ENCODE peak calls at places on chromosomes 4 and X, in five cellular contexts. U is SK-N-SH; B is tibial artery; X is astrocyte; V is activated CD8-positive, alpha-beta T cell treated with anti-CD3 and anti-CD28 coated beads for 36 hours. Y is an unnamed sample.

GRCh38 chr4:26822546-26822945 is 38.1 kb upstream of the STIM2 start:
- DNase-seq in U (no peak), B (no peak), X (no peak), V (peak; percentile 37), Y (peak; percentile 44)

GRCh38 chr4:26459054-26459755 is 31.1 kb downstream of the CCKAR start:
- DNase-seq in U (peak; percentile 56), B (no peak), X (peak; percentile 71), V (no peak), Y (peak; percentile 54)

GRCh38 chrX:70030242-70030823 is 19.4 kb downstream of the AWAT2 start:
- DNase-seq in U (peak; percentile 52), B (no peak), X (peak; percentile 12), V (peak; percentile 21), Y (peak; percentile 44)

GRCh38 chr4:163070023-163070422 is 96.7 kb downstream of the NAF1 start:
- DNase-seq in U (no peak), B (no peak), X (no peak), V (no peak), Y (no peak)

GRCh38 chr4:83618991-83619390 is 83.1 kb downstream of the GPAT3 start:
- DNase-seq in U (no peak), B (no peak), X (peak; percentile 65), V (no peak), Y (no peak)

GRCh38 chrX:48834383-48834709 is 1.1 kb downstream of the PCSK1N start:
- DNase-seq in U (peak; percentile 44), B (no peak), X (no peak), V (peak; percentile 11), Y (peak; percentile 9)

GRCh38 chr4:13783800-13784411 is 156.4 kb upstream of the BOD1L1 start:
- DNase-seq in U (no peak), B (no peak), X (peak; percentile 19), V (no peak), Y (no peak)

GRCh38 chrX:153662266-153662665 is 11.3 kb downstream of the PNCK start:
- DNase-seq in U (peak; percentile 27), B (no peak), X (no peak), V (peak; percentile 71), Y (no peak)

GRCh38 chr4:2763511-2763967 is 7.4 kb upstream of the TNIP2 start:
- DNase-seq in U (peak; percentile 22), B (peak; percentile 70), X (no peak), V (no peak), Y (no peak)

GRCh38 chrX:26254436-26254835 is 38.5 kb downstream of the MAGEB5 start:
- DNase-seq in U (no peak), B (no peak), X (no peak), V (no peak), Y (no peak)

DNA sequence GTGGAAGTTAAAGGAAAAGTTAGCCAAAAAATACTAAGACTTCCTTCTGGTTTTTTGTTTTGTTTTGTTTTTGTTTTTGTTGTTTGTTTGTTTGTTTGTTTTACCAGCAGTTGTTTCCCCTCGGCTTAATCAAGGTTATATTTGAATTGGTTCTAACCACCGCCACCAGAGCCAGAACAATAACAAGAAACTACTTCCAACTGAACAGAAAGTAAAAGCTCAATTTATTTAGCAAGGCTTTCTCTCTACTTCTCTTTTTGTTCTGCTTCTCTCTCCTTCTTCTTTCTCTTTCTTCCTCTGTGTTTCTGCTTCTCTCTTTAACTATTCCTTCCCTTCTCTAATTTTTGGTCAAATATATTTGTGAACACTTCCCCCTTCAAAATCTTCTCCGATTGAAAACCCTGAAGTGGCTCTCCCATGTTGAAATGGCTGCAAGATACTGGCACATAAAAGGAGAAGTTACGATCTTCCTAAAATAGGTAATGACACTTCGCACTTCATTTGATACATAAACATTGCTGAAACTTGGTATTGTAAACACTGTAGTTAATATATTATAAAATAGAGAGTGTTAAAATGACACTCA is 1195.9 kb upstream of the PRKX start:
- DNase-seq in U (no peak), B (no peak), X (no peak), V (no peak), Y (no peak)
- TF ChIP-seq CTCF in U (no peak), B (no peak), X (no peak), V (no peak), Y (no peak)

DNA sequence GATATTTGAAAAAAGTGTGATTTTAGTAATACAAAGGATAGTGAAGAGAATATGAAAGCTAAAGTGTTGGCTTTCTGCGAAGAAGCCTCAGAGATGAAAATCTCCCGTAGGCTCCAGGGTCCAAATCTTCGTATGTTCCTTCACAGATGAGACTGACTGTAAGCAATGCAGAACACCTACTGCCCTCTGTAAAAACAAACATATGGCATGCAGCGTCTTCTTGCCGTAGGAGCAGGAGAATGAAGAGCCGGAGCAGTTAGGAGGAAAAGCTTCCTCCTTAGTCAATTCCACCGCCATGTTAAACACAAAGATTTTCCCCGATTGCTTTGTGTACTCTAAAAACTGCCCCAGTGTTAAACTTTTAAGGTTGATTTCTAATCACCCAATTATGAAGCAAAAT is 22.5 kb downstream of the RWDD4 start:
- DNase-seq in U (no peak), B (no peak), X (no peak), V (no peak), Y (no peak)
- TF ChIP-seq CTCF in U (no peak), B (no peak), X (no peak), V (no peak), Y (no peak)

GRCh38 chr4:138521809-138522208 is 279.7 kb upstream of the SLC7A11 start:
- DNase-seq in U (no peak), B (no peak), X (no peak), V (no peak), Y (no peak)

GRCh38 chr4:138519436-138519835 is 277.3 kb upstream of the SLC7A11 start:
- DNase-seq in U (no peak), B (no peak), X (no peak), V (no peak), Y (no peak)

GRCh38 chr4:138522366-138522765 is 280.2 kb upstream of the SLC7A11 start:
- DNase-seq in U (no peak), B (no peak), X (no peak), V (no peak), Y (peak; percentile 10)
- TF ChIP-seq CTCF in U (peak; percentile 35), B (no peak), X (peak; percentile 27), V (no peak), Y (no peak)

DNA sequence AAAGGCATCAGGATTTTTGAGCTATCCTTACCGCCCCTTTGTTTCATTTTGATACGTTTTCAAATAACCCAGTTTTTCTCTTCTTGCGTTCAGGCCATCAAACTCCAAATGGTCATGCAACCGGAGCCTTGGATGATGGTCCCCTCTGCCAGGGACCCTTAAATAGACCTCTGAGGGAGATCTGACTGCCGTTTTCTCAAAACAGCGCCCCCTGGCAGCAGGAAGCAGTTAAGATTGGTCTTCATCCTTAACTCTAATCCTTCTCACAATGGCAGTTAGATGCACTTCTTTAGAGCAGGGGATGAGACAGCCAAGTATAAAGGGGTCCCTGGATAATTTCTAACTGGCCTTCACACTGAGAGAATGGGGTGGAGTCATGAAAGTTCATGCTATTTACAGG is 525.0 kb upstream of the SPANXN1 start:
- DNase-seq in U (no peak), B (no peak), X (no peak), V (no peak), Y (no peak)
- TF ChIP-seq CTCF in U (peak; percentile 43), B (no peak), X (no peak), V (no peak), Y (no peak)

GRCh38 chrX:55924574-55924973 is 207.0 kb downstream of the RRAGB start:
- DNase-seq in U (no peak), B (no peak), X (no peak), V (no peak), Y (no peak)

GRCh38 chrX:55919367-55920221 is 202.0 kb downstream of the RRAGB start:
- DNase-seq in U (no peak), B (no peak), X (no peak), V (no peak), Y (peak; percentile 29)
- TF ChIP-seq CTCF in U (no peak), B (no peak), X (no peak), V (no peak), Y (peak; percentile 2)

DNA sequence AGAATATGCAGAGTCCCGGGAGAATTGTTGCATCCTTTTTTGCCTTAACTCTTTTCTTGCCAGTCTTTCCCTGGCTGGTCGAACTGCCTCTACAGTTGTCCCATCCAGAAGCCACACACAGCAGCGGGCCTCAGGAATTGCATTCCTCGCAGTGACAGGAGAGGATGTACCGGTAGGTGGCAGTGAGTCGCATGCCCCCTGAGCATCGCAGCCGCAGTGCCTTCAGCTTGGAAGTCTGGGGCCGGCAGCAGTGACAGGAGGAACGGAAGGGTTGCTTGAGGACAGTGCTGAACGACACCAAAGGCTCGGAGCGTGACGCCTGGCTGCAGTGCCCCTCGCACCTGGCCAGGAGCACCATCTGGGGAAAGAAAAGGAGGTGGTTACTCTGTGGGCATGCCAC is 23.5 kb downstream of the NDP start:
- DNase-seq in U (no peak), B (no peak), X (no peak), V (peak; percentile 40), Y (peak; percentile 2)
- TF ChIP-seq CTCF in U (peak; percentile 16), B (peak; percentile 39), X (peak; percentile 12), V (peak; percentile 27), Y (no peak)

GRCh38 chr4:47038263-47038662 is 6.9 kb downstream of the GABRB1 start:
- DNase-seq in U (no peak), B (no peak), X (no peak), V (no peak), Y (no peak)

GRCh38 chr4:47031713-47032404 is 492 bp downstream of the GABRB1 start:
- DNase-seq in U (peak; percentile 2), B (no peak), X (no peak), V (peak; percentile 26), Y (peak; percentile 14)

GRCh38 chr4:47031011-47031678 is at the start of gene GABRB1:
- DNase-seq in U (peak; percentile 38), B (peak; percentile 66), X (peak; percentile 36), V (peak; percentile 5), Y (no peak)

DNA sequence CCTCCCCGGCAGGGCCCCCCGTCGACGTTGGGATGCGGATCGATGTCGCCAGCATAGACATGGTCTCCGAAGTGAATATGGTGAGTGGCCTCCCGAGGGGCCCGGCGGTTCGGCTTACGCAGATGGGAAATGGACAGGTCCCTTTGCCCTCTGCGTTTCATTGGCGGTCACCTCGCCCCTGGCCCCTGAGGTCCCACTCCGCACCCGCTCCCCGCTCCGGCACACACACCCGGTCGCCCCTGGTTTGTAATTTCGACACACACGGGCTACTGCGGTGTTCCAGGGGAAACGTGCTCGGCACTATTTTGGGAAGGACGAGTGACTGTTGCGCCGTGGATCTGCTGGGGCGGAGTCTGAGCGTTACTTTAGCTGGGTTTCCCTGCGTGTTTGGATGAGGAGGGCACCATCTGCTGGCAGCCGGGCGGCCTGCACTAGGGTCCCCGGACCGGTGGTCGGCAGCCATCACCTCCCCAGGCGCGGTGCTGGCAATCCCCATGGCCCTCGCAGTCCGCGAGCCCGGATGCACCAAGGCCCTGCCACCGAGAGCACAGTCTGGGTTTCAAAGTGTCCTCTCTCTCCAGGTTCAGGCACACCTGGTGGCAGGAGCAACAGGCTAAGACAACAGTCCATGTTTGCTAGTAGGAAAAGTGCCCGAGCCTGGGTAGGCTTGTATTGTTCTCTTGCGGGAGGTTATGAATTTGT is 1.2 kb downstream of the GABRB1 start:
- DNase-seq in U (peak; percentile 82), B (peak; percentile 74), X (peak; percentile 45), V (peak; percentile 76), Y (peak; percentile 60)
- TF ChIP-seq CTCF in U (peak; percentile 74), B (peak; percentile 55), X (peak; percentile 71), V (peak; percentile 77), Y (peak; percentile 77)

GRCh38 chr4:180150818-180151217 is 2092.4 kb upstream of the TENM3 start:
- DNase-seq in U (peak; percentile 0), B (no peak), X (no peak), V (no peak), Y (no peak)
- TF ChIP-seq CTCF in U (peak; percentile 63), B (no peak), X (peak; percentile 49), V (peak; percentile 22), Y (no peak)